ENCODE peak calls at places on chromosomes 3 and 15, in five cellular contexts. Q, A, V, C and L are unnamed samples.

GRCh38 chr3:177802151-177802900 is 605.0 kb upstream of the TBL1XR1 start:
- DNase-seq in C (no peak), Q (peak; percentile 67), A (no peak), V (no peak), L (no peak)

GRCh38 chr15:34367128-34368081 is at the start of gene LPCAT4:
- DNase-seq in C (peak; percentile 77), Q (peak; percentile 98), V (peak; percentile 66), A (peak; percentile 84), L (peak; percentile 91)

GRCh38 chr15:70254186-70254974 is 156.7 kb upstream of the TLE3 start:
- DNase-seq in Q (no peak), V (no peak), A (no peak), C (no peak), L (no peak)

GRCh38 chr15:37289109-37289765 is 188.9 kb upstream of the MEIS2 start:
- DNase-seq in A (no peak), Q (no peak), C (no peak), V (peak; percentile 1), L (no peak)

GRCh38 chr3:17154941-17155340 is 270.2 kb downstream of the PLCL2 start:
- DNase-seq in A (no peak), V (no peak), C (no peak), Q (no peak), L (no peak)

GRCh38 chr3:143832433-143832832 is 15.8 kb downstream of the SLC9A9 start:
- DNase-seq in V (no peak), A (no peak), Q (no peak), C (no peak), L (no peak)

GRCh38 chr3:65807225-65807624 is 231.5 kb downstream of the MAGI1 start:
- DNase-seq in Q (no peak), V (no peak), C (no peak), A (no peak), L (no peak)

GRCh38 chr15:73989001-73989798 is 2.9 kb downstream of the STOML1 start:
- DNase-seq in A (no peak), Q (no peak), C (no peak), V (no peak), L (no peak)

GRCh38 chr3:53672987-53673386 is 173.2 kb downstream of the CHDH start:
- DNase-seq in V (no peak), Q (no peak), A (no peak), C (no peak), L (no peak)

GRCh38 chr3:132008841-132009638 is 25.8 kb downstream of the CPNE4 start:
- DNase-seq in C (no peak), V (no peak), Q (no peak), A (no peak), L (no peak)

GRCh38 chr3:143526016-143526540 is 322.2 kb downstream of the SLC9A9 start:
- DNase-seq in Q (no peak), V (no peak), A (no peak), C (no peak), L (no peak)

GRCh38 chr3:139104062-139104461 is 59.4 kb upstream of the PRR23C start:
- DNase-seq in A (no peak), V (no peak), Q (no peak), C (no peak), L (no peak)

GRCh38 chr3:159825216-159825854 is 163.3 kb upstream of the IL12A start:
- DNase-seq in Q (no peak), C (no peak), A (no peak), V (no peak), L (no peak)

GRCh38 chr3:2802429-2802828 is 307.7 kb downstream of the IL5RA start:
- DNase-seq in C (no peak), V (no peak), A (no peak), Q (no peak), L (no peak)

GRCh38 chr3:128616516-128617269 is 33.9 kb downstream of the RPN1 start:
- DNase-seq in Q (peak; percentile 84), A (no peak), C (no peak), V (no peak), L (no peak)

GRCh38 chr15:52068004-52068403 is 44.6 kb downstream of the BCL2L10 start:
- DNase-seq in A (no peak), C (no peak), Q (no peak), V (no peak), L (no peak)

GRCh38 chr3:9183011-9183410 is 66.4 kb downstream of the SRGAP3 start:
- DNase-seq in V (no peak), A (no peak), Q (peak; percentile 87), C (no peak), L (no peak)

GRCh38 chr15:65796610-65797012 is 4.5 kb upstream of the DENND4A start:
- DNase-seq in A (no peak), C (peak; percentile 32), V (no peak), Q (no peak), L (no peak)

GRCh38 chr3:184239221-184239620 is 9.5 kb downstream of the ALG3 start:
- DNase-seq in Q (no peak), A (no peak), C (no peak), V (no peak), L (no peak)

GRCh38 chr3:65919841-65920240 is 118.9 kb downstream of the MAGI1 start:
- DNase-seq in A (no peak), V (no peak), C (no peak), Q (no peak), L (no peak)

GRCh38 chr3:55282994-55283393 is 204.1 kb downstream of the WNT5A start:
- DNase-seq in Q (no peak), V (no peak), C (no peak), A (no peak), L (no peak)